ENCODE peak calls at places on chromosome 19, in five cellular contexts. L is psoas muscle, S is breast epithelium, P is body of pancreas, A is BE2C. M is an unnamed sample.

GRCh38 chr19:954672-955494 is 29.0 kb downstream of the ARID3A start:
- DNase-seq in L (no peak), S (no peak), P (no peak), A (peak; percentile 18), M (no peak)

GRCh38 chr19:2820112-2820702 is 539 bp downstream of the ZNF554 start:
- DNase-seq in L (no peak), S (no peak), P (no peak), A (no peak), M (no peak)

GRCh38 chr19:10919352-10920287 is 8.8 kb downstream of the YIPF2 start:
- DNase-seq in L (no peak), S (no peak), P (peak; percentile 81), A (peak; percentile 9), M (no peak)

GRCh38 chr19:52991484-52991883 is 22.2 kb upstream of the ERVV-1 start:
- DNase-seq in L (no peak), S (no peak), P (no peak), A (no peak), M (peak; percentile 71)

GRCh38 chr19:6694147-6694815 is 24.3 kb upstream of the TNFSF14 start:
- DNase-seq in L (no peak), S (no peak), P (no peak), A (no peak), M (no peak)

GRCh38 chr19:56347163-56347778 is 32.6 kb upstream of the ZSCAN5A start:
- DNase-seq in L (no peak), S (no peak), P (no peak), A (no peak), M (no peak)

GRCh38 chr19:47176627-47177090 is 46.0 kb downstream of the SAE1 start:
- DNase-seq in L (no peak), S (no peak), P (no peak), A (no peak), M (no peak)

GRCh38 chr19:5206751-5207075 is 133.9 kb downstream of the PTPRS start:
- DNase-seq in L (no peak), S (no peak), P (no peak), A (no peak), M (no peak)

GRCh38 chr19:13099073-13099999 is 3.3 kb downstream of the LYL1 start:
- DNase-seq in L (peak; percentile 76), S (no peak), P (peak; percentile 49), A (no peak), M (no peak)

GRCh38 chr19:34961775-34962174 is 2.3 kb downstream of the ZNF792 start:
- DNase-seq in L (no peak), S (no peak), P (no peak), A (no peak), M (no peak)

DNA sequence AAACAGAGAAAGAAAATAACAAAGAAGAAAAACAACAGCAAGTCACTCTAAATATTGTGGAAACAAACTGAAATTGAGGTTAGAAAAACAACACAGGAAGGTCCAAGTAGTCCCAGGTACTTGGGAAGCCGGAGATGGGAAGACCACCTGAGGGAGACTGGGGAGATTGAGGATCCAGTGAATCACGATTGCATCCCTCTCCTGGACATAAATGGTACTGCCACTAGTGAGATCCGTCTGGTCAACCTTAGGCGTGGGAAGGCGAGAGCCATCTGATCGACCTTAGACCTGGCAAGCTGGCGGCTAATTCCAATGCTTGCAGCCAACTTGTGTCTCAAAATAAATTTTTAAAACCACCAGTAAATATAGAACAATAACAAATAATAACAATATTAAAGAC is 81.9 kb downstream of the ZNF726 start:
- DNase-seq in L (no peak), S (no peak), P (no peak), A (peak; percentile 32), M (no peak)
- H3K9me3 ChIP-seq in L (peaks cover 4% of the 10 kb centered on the region), S (no peaks in the 10 kb centered on the region), P (no peaks in the 10 kb centered on the region), A (no peaks in the 10 kb centered on the region), M (no peaks in the 10 kb centered on the region)

GRCh38 chr19:4059931-4060620 is 6.6 kb downstream of the ZBTB7A start:
- DNase-seq in L (peak; percentile 84), S (no peak), P (peak; percentile 44), A (no peak), M (no peak)

GRCh38 chr19:4060621-4061177 is 6.0 kb downstream of the ZBTB7A start:
- DNase-seq in L (no peak), S (no peak), P (peak; percentile 46), A (no peak), M (no peak)

GRCh38 chr19:4061683-4062575 is 4.8 kb downstream of the ZBTB7A start:
- DNase-seq in L (peak; percentile 22), S (peak; percentile 78), P (peak; percentile 86), A (no peak), M (no peak)

GRCh38 chr19:4062576-4063368 is 3.9 kb downstream of the ZBTB7A start:
- DNase-seq in L (peak; percentile 31), S (no peak), P (no peak), A (no peak), M (no peak)

GRCh38 chr19:4061178-4061682 is 5.5 kb downstream of the ZBTB7A start:
- DNase-seq in L (peak; percentile 89), S (peak; percentile 89), P (peak; percentile 97), A (no peak), M (peak; percentile 33)
- H3K4me3 ChIP-seq in L (peak overlapping the region; percentile 97), S (peak overlapping the region; percentile 83), P (no peak overlapping the region), A (no peak overlapping the region), M (no peak overlapping the region)

DNA sequence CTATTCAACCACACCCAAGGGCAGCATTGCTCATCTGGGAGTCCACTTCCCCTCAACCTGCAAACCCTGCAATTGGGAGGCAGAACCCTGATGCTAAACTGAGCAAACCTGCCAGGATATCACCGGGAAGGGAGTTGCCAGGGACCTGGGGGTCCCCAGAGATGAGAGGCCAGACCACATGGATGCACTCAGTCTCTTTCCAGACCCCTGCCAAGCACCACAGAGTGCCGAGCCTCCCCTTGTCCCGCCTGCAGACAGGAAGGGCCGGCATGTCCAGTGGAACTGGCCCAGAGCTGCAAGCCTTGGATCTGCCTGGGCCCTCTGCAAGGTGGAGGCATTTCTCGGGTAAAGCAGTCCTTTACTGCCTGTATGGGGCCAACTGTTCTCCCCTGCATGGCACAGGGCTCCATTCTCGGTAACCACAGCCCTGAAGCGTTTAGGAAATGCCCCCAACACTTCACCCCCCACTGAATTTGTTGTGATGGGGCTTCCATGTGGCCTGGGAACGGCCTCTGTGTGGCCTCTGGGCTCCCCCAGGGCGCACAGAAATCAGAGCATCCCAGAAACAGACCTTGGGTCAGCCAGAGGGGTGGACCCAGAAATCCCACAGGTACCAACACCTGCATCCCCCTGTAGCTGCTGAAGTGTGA is 153.9 kb upstream of the VSTM2B start:
- DNase-seq in L (no peak), S (no peak), P (no peak), A (no peak), M (no peak)
- H3K9me3 ChIP-seq in L (no peaks in the 10 kb centered on the region), S (no peaks in the 10 kb centered on the region), P (no peaks in the 10 kb centered on the region), A (no peaks in the 10 kb centered on the region), M (no peaks in the 10 kb centered on the region)

GRCh38 chr19:45676851-45677263 is 8.8 kb downstream of the GIPR start:
- DNase-seq in L (no peak), S (peak; percentile 34), P (peak; percentile 61), A (no peak), M (no peak)

GRCh38 chr19:45682908-45683307 is 8.8 kb downstream of the SNRPD2 start:
- DNase-seq in L (no peak), S (no peak), P (no peak), A (no peak), M (no peak)

GRCh38 chr19:45677351-45678230 is 9.6 kb downstream of the GIPR start:
- DNase-seq in L (peak; percentile 64), S (peak; percentile 96), P (peak; percentile 100), A (peak; percentile 96), M (peak; percentile 37)

GRCh38 chr19:45682117-45682516 is 9.6 kb downstream of the SNRPD2 start:
- DNase-seq in L (no peak), S (no peak), P (no peak), A (no peak), M (no peak)

DNA sequence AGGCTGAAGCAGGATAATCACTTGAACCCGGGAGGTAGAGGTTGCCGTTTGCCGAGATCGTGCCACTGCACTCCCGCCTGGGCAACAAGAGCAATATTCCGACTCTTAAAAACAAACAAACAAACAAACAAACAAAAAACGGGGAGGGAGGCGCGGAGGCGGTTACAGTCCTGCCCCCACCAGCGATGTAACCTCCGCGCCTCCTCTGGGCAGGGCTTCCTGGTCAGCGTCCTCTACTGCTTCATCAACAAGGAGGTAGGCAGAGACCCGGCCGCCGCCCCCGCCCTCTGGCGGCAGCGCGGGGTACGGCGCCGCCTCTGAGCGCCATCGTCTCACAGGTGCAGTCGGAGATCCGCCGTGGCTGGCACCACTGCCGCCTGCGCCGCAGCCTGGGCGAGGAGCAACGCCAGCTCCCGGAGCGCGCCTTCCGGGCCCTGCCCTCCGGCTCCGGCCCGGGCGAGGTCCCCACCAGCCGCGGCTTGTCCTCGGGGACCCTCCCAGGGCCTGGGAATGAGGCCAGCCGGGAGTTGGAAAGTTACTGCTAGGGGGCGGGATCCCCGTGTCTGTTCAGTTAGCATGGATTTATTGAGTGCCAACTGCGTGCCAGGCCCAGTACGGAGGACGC is 10.2 kb downstream of the SNRPD2 start:
- DNase-seq in L (peak; percentile 83), S (peak; percentile 90), P (peak; percentile 93), A (peak; percentile 84), M (peak; percentile 90)
- H3K4me3 ChIP-seq in L (peak overlapping the region; percentile 62), S (peak overlapping the region; percentile 66), P (no peak overlapping the region), A (peak overlapping the region; percentile 53), M (peak overlapping the region; percentile 36)

GRCh38 chr19:51891193-51891747 is 3.5 kb upstream of the ZNF577 start:
- DNase-seq in L (no peak), S (no peak), P (no peak), A (no peak), M (no peak)
- H3K9me3 ChIP-seq in L (peaks cover 67% of the 10 kb centered on the region), S (peaks cover 84% of the 10 kb centered on the region), P (no peaks in the 10 kb centered on the region), A (peaks cover 6% of the 10 kb centered on the region), M (peaks cover 62% of the 10 kb centered on the region)

DNA sequence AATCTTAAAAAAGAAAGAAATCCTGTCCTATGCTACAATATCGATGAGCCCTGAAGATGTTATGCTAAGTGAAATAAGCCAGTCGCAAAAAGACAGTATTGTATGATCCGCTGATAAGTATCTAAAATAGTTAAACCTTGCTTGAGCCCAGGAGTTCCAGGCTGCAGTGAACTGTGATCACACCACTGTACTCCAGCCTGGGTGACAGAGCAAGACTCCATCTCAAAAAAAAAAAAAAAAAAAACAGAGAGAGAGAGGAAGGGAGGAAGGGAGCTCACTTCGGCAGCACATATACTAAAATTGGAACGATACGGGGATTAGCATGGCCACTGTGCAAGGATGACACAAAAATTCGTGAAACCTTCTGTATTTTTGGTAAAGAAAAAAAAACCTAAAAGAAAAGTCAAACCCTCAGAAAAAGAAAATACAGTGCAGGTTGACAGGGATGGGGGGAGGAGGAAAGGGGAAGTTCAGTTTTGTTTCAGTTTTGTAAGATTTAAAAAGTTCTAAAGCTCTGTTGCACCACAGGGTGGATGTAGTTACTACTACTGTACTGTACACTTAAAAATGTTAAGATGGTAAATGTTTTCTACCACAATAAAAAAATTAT is 8.4 kb downstream of the CLASRP start:
- DNase-seq in L (no peak), S (no peak), P (no peak), A (no peak), M (no peak)
- H3K4me3 ChIP-seq in L (no peak overlapping the region), S (no peak overlapping the region), P (no peak overlapping the region), A (no peak overlapping the region), M (no peak overlapping the region)

GRCh38 chr19:57552432-57552831 is 7.2 kb downstream of the ZNF550 start:
- DNase-seq in L (no peak), S (no peak), P (no peak), A (no peak), M (no peak)

GRCh38 chr19:57546513-57546912 is 13.2 kb downstream of the ZNF550 start:
- DNase-seq in L (no peak), S (no peak), P (no peak), A (no peak), M (no peak)
- H3K9me3 ChIP-seq in L (peaks cover 97% of the 10 kb centered on the region), S (peaks cover 100% of the 10 kb centered on the region), P (no peaks in the 10 kb centered on the region), A (peaks cover 4% of the 10 kb centered on the region), M (peaks cover 77% of the 10 kb centered on the region)

M was measured in MG63.